ENCODE peak calls at places on chromosome 4, in nine cellular contexts. One of them, this sample, is unnamed.

GRCh38 chr4:14650127-14650526 is 352.2 kb upstream of the CPEB2 start:
- DNase-seq in CD8-positive, alpha-beta memory T cell: no peak
- DNase-seq in SK-N-SH: no peak
- DNase-seq in psoas muscle: no peak
- DNase-seq in hepatocyte: no peak
- DNase-seq in right cardiac atrium: no peak
- DNase-seq in K562: no peak
- DNase-seq in CD4-positive, alpha-beta memory T cell: no peak
- DNase-seq in AG04450: no peak
- DNase-seq in this sample: no peak

GRCh38 chr4:93764647-93765246 is 63.8 kb upstream of the ATOH1 start:
- DNase-seq in CD4-positive, alpha-beta memory T cell: no peak
- DNase-seq in CD8-positive, alpha-beta memory T cell: no peak
- DNase-seq in hepatocyte: peak; percentile 65
- DNase-seq in right cardiac atrium: no peak
- DNase-seq in psoas muscle: no peak
- DNase-seq in AG04450: peak; percentile 20
- DNase-seq in SK-N-SH: peak; percentile 33
- DNase-seq in K562: peak; percentile 24
- DNase-seq in this sample: peak; percentile 23

GRCh38 chr4:67658302-67658701 is 42.7 kb downstream of the UBA6 start:
- DNase-seq in psoas muscle: no peak
- DNase-seq in SK-N-SH: no peak
- DNase-seq in CD8-positive, alpha-beta memory T cell: no peak
- DNase-seq in CD4-positive, alpha-beta memory T cell: no peak
- DNase-seq in K562: no peak
- DNase-seq in hepatocyte: no peak
- DNase-seq in AG04450: no peak
- DNase-seq in right cardiac atrium: no peak
- DNase-seq in this sample: no peak

GRCh38 chr4:86592553-86593249 is 1.4 kb upstream of the PTPN13 start:
- DNase-seq in psoas muscle: no peak
- DNase-seq in K562: no peak
- DNase-seq in CD4-positive, alpha-beta memory T cell: no peak
- DNase-seq in SK-N-SH: no peak
- DNase-seq in right cardiac atrium: no peak
- DNase-seq in CD8-positive, alpha-beta memory T cell: no peak
- DNase-seq in hepatocyte: no peak
- DNase-seq in AG04450: no peak
- DNase-seq in this sample: no peak

GRCh38 chr4:107913283-107913899 is 18.0 kb upstream of the CYP2U1 start:
- DNase-seq in hepatocyte: peak; percentile 84
- DNase-seq in CD8-positive, alpha-beta memory T cell: no peak
- DNase-seq in right cardiac atrium: no peak
- DNase-seq in K562: peak; percentile 49
- DNase-seq in CD4-positive, alpha-beta memory T cell: peak; percentile 58
- DNase-seq in SK-N-SH: peak; percentile 36
- DNase-seq in AG04450: peak; percentile 50
- DNase-seq in psoas muscle: no peak
- DNase-seq in this sample: peak; percentile 74

GRCh38 chr4:156193800-156194199 is 240.1 kb upstream of the CTSO start:
- DNase-seq in SK-N-SH: no peak
- DNase-seq in right cardiac atrium: no peak
- DNase-seq in psoas muscle: no peak
- DNase-seq in K562: no peak
- DNase-seq in hepatocyte: no peak
- DNase-seq in CD4-positive, alpha-beta memory T cell: no peak
- DNase-seq in AG04450: peak; percentile 51
- DNase-seq in CD8-positive, alpha-beta memory T cell: no peak
- DNase-seq in this sample: peak; percentile 6

GRCh38 chr4:137968956-137969709 is 273.0 kb downstream of the SLC7A11 start:
- DNase-seq in SK-N-SH: no peak
- DNase-seq in psoas muscle: no peak
- DNase-seq in K562: peak; percentile 28
- DNase-seq in hepatocyte: no peak
- DNase-seq in right cardiac atrium: no peak
- DNase-seq in AG04450: peak; percentile 20
- DNase-seq in CD4-positive, alpha-beta memory T cell: no peak
- DNase-seq in CD8-positive, alpha-beta memory T cell: no peak
- DNase-seq in this sample: no peak

GRCh38 chr4:86547140-86547539 is 47.0 kb upstream of the PTPN13 start:
- DNase-seq in K562: no peak
- DNase-seq in CD4-positive, alpha-beta memory T cell: no peak
- DNase-seq in right cardiac atrium: peak; percentile 64
- DNase-seq in AG04450: no peak
- DNase-seq in hepatocyte: no peak
- DNase-seq in SK-N-SH: no peak
- DNase-seq in psoas muscle: peak; percentile 51
- DNase-seq in CD8-positive, alpha-beta memory T cell: no peak
- DNase-seq in this sample: no peak

GRCh38 chr4:105461221-105462041 is 12.4 kb downstream of the PPA2 start:
- DNase-seq in CD4-positive, alpha-beta memory T cell: no peak
- DNase-seq in right cardiac atrium: no peak
- DNase-seq in psoas muscle: no peak
- DNase-seq in hepatocyte: no peak
- DNase-seq in AG04450: no peak
- DNase-seq in K562: peak; percentile 32
- DNase-seq in CD8-positive, alpha-beta memory T cell: no peak
- DNase-seq in SK-N-SH: no peak
- DNase-seq in this sample: no peak

GRCh38 chr4:87543835-87544461 is 14.8 kb upstream of the SPARCL1 start:
- DNase-seq in CD4-positive, alpha-beta memory T cell: no peak
- DNase-seq in right cardiac atrium: no peak
- DNase-seq in K562: peak; percentile 14
- DNase-seq in SK-N-SH: peak; percentile 34
- DNase-seq in AG04450: no peak
- DNase-seq in CD8-positive, alpha-beta memory T cell: no peak
- DNase-seq in psoas muscle: no peak
- DNase-seq in hepatocyte: peak; percentile 61
- DNase-seq in this sample: peak; percentile 89

GRCh38 chr4:184315675-184316359 is 98.1 kb upstream of the ENPP6 start:
- DNase-seq in right cardiac atrium: no peak
- DNase-seq in psoas muscle: no peak
- DNase-seq in CD8-positive, alpha-beta memory T cell: no peak
- DNase-seq in SK-N-SH: no peak
- DNase-seq in hepatocyte: no peak
- DNase-seq in AG04450: no peak
- DNase-seq in K562: no peak
- DNase-seq in CD4-positive, alpha-beta memory T cell: no peak
- DNase-seq in this sample: no peak

GRCh38 chr4:160202802-160203201 is 1099.9 kb downstream of the RAPGEF2 start:
- DNase-seq in AG04450: no peak
- DNase-seq in SK-N-SH: no peak
- DNase-seq in CD8-positive, alpha-beta memory T cell: no peak
- DNase-seq in hepatocyte: no peak
- DNase-seq in K562: no peak
- DNase-seq in right cardiac atrium: no peak
- DNase-seq in psoas muscle: no peak
- DNase-seq in CD4-positive, alpha-beta memory T cell: no peak
- DNase-seq in this sample: no peak

GRCh38 chr4:175273995-175274753 is 356.0 kb downstream of the ADAM29 start:
- DNase-seq in CD4-positive, alpha-beta memory T cell: no peak
- DNase-seq in AG04450: no peak
- DNase-seq in hepatocyte: no peak
- DNase-seq in SK-N-SH: no peak
- DNase-seq in K562: no peak
- DNase-seq in CD8-positive, alpha-beta memory T cell: no peak
- DNase-seq in right cardiac atrium: no peak
- DNase-seq in psoas muscle: no peak
- DNase-seq in this sample: no peak

GRCh38 chr4:10336471-10336870 is 120.8 kb downstream of the ZNF518B start:
- DNase-seq in CD4-positive, alpha-beta memory T cell: no peak
- DNase-seq in hepatocyte: no peak
- DNase-seq in SK-N-SH: no peak
- DNase-seq in right cardiac atrium: no peak
- DNase-seq in psoas muscle: no peak
- DNase-seq in CD8-positive, alpha-beta memory T cell: no peak
- DNase-seq in K562: no peak
- DNase-seq in AG04450: no peak
- DNase-seq in this sample: peak; percentile 64

GRCh38 chr4:173652283-173652931 is 122.4 kb upstream of the HAND2 start:
- DNase-seq in psoas muscle: no peak
- DNase-seq in right cardiac atrium: no peak
- DNase-seq in K562: no peak
- DNase-seq in CD8-positive, alpha-beta memory T cell: no peak
- DNase-seq in SK-N-SH: no peak
- DNase-seq in CD4-positive, alpha-beta memory T cell: no peak
- DNase-seq in AG04450: no peak
- DNase-seq in hepatocyte: no peak
- DNase-seq in this sample: no peak

GRCh38 chr4:106707776-106708603 is 328.1 kb downstream of the DKK2 start:
- DNase-seq in psoas muscle: no peak
- DNase-seq in hepatocyte: no peak
- DNase-seq in right cardiac atrium: no peak
- DNase-seq in K562: no peak
- DNase-seq in SK-N-SH: no peak
- DNase-seq in AG04450: no peak
- DNase-seq in CD4-positive, alpha-beta memory T cell: no peak
- DNase-seq in CD8-positive, alpha-beta memory T cell: no peak
- DNase-seq in this sample: no peak

GRCh38 chr4:39883645-39884044 is 94.1 kb downstream of the PDS5A start:
- DNase-seq in right cardiac atrium: no peak
- DNase-seq in hepatocyte: no peak
- DNase-seq in SK-N-SH: no peak
- DNase-seq in CD8-positive, alpha-beta memory T cell: no peak
- DNase-seq in K562: no peak
- DNase-seq in AG04450: no peak
- DNase-seq in CD4-positive, alpha-beta memory T cell: no peak
- DNase-seq in psoas muscle: no peak
- DNase-seq in this sample: no peak

GRCh38 chr4:1199556-1200331 is 27.4 kb upstream of the SPON2 start:
- DNase-seq in hepatocyte: peak; percentile 2
- DNase-seq in psoas muscle: no peak
- DNase-seq in SK-N-SH: peak; percentile 23
- DNase-seq in CD4-positive, alpha-beta memory T cell: no peak
- DNase-seq in right cardiac atrium: peak; percentile 44
- DNase-seq in K562: no peak
- DNase-seq in AG04450: no peak
- DNase-seq in CD8-positive, alpha-beta memory T cell: no peak
- DNase-seq in this sample: no peak

GRCh38 chr4:1200425-1201035 is 28.1 kb upstream of the SPON2 start:
- DNase-seq in CD8-positive, alpha-beta memory T cell: peak; percentile 18
- DNase-seq in right cardiac atrium: peak; percentile 85
- DNase-seq in hepatocyte: peak; percentile 72
- DNase-seq in psoas muscle: peak; percentile 62
- DNase-seq in K562: peak; percentile 41
- DNase-seq in CD4-positive, alpha-beta memory T cell: no peak
- DNase-seq in SK-N-SH: peak; percentile 61
- DNase-seq in AG04450: peak; percentile 87
- DNase-seq in this sample: peak; percentile 96

GRCh38 chr4:1202526-1203378 is 30.4 kb upstream of the SPON2 start:
- DNase-seq in CD8-positive, alpha-beta memory T cell: no peak
- DNase-seq in AG04450: no peak
- DNase-seq in CD4-positive, alpha-beta memory T cell: no peak
- DNase-seq in SK-N-SH: peak; percentile 16
- DNase-seq in psoas muscle: no peak
- DNase-seq in K562: no peak
- DNase-seq in hepatocyte: peak; percentile 3
- DNase-seq in right cardiac atrium: peak; percentile 50
- DNase-seq in this sample: peak; percentile 4

GRCh38 chr4:1204286-1204827 is 32.0 kb upstream of the SPON2 start:
- DNase-seq in hepatocyte: no peak
- DNase-seq in CD4-positive, alpha-beta memory T cell: no peak
- DNase-seq in AG04450: no peak
- DNase-seq in K562: no peak
- DNase-seq in CD8-positive, alpha-beta memory T cell: no peak
- DNase-seq in psoas muscle: no peak
- DNase-seq in SK-N-SH: peak; percentile 27
- DNase-seq in right cardiac atrium: peak; percentile 31
- DNase-seq in this sample: peak; percentile 1

GRCh38 chr4:1201851-1202525 is 29.6 kb upstream of the SPON2 start:
- DNase-seq in CD8-positive, alpha-beta memory T cell: peak; percentile 81
- DNase-seq in hepatocyte: peak; percentile 69
- DNase-seq in CD4-positive, alpha-beta memory T cell: peak; percentile 90
- DNase-seq in right cardiac atrium: peak; percentile 71
- DNase-seq in K562: no peak
- DNase-seq in SK-N-SH: peak; percentile 20
- DNase-seq in AG04450: peak; percentile 86
- DNase-seq in psoas muscle: peak; percentile 80
- DNase-seq in this sample: peak; percentile 3
- H3K27ac ChIP-seq in CD8-positive, alpha-beta memory T cell: peak overlapping the region; percentile 81
- H3K27ac ChIP-seq in hepatocyte: peak overlapping the region; percentile 86
- H3K27ac ChIP-seq in CD4-positive, alpha-beta memory T cell: peak overlapping the region; percentile 50
- H3K27ac ChIP-seq in right cardiac atrium: no peak overlapping the region
- H3K27ac ChIP-seq in K562: no peak overlapping the region
- H3K27ac ChIP-seq in SK-N-SH: no peak overlapping the region
- H3K27ac ChIP-seq in AG04450: peak overlapping the region; percentile 98
- H3K27ac ChIP-seq in psoas muscle: no peak overlapping the region
- H3K27ac ChIP-seq in this sample: no peak overlapping the region

DNA sequence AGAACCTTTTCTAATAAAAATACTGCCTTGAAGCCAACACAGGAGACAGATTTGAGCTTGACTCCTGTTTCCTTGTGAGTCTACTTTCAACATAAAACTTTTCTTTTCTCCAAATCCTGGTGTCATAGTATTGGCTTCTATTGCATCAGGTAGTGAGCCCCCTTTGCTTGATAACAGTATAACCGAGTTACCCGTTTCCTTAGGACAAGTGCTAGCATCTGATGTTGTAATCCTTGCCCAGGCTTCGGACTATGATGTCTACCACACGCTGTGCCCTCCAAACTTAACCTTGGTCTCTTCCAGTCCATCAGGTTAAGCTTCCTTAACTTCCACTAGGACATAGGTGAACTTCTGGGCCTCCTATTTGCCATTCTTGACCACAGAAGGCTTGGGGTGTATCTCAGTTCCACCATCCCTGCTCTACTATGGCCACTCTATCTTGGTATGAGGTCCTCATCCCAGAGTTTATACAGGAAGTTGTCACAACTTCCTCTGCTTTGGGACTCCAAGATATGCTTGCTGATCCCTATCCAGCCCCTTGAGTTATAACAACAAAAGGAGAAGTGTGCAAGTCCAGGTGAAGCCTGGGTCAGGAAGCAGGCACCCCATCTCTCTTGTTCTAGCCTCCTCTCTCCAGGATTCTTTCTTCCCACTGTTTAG is 385.3 kb upstream of the INTU start:
- DNase-seq in hepatocyte: no peak
- DNase-seq in CD8-positive, alpha-beta memory T cell: no peak
- DNase-seq in psoas muscle: no peak
- DNase-seq in CD4-positive, alpha-beta memory T cell: no peak
- DNase-seq in AG04450: no peak
- DNase-seq in K562: no peak
- DNase-seq in right cardiac atrium: no peak
- DNase-seq in SK-N-SH: no peak
- DNase-seq in this sample: no peak
- H3K9me3 ChIP-seq in hepatocyte: no peaks in the 10 kb centered on the region
- H3K9me3 ChIP-seq in CD8-positive, alpha-beta memory T cell: no peaks in the 10 kb centered on the region
- H3K9me3 ChIP-seq in psoas muscle: no peaks in the 10 kb centered on the region
- H3K9me3 ChIP-seq in CD4-positive, alpha-beta memory T cell: no peaks in the 10 kb centered on the region
- H3K9me3 ChIP-seq in AG04450: no peaks in the 10 kb centered on the region
- H3K9me3 ChIP-seq in K562: no peaks in the 10 kb centered on the region
- H3K9me3 ChIP-seq in right cardiac atrium: no peaks in the 10 kb centered on the region
- H3K9me3 ChIP-seq in SK-N-SH: no peaks in the 10 kb centered on the region
- H3K9me3 ChIP-seq in this sample: no peaks in the 10 kb centered on the region

GRCh38 chr4:120923201-120923522 is 636 bp upstream of the PRDM5 start:
- DNase-seq in SK-N-SH: no peak
- DNase-seq in psoas muscle: no peak
- DNase-seq in right cardiac atrium: no peak
- DNase-seq in CD8-positive, alpha-beta memory T cell: no peak
- DNase-seq in K562: no peak
- DNase-seq in CD4-positive, alpha-beta memory T cell: no peak
- DNase-seq in AG04450: no peak
- DNase-seq in hepatocyte: no peak
- DNase-seq in this sample: no peak
- H3K27ac ChIP-seq in SK-N-SH: peak overlapping the region; percentile 61
- H3K27ac ChIP-seq in psoas muscle: peak overlapping the region; percentile 83
- H3K27ac ChIP-seq in right cardiac atrium: peak overlapping the region; percentile 86
- H3K27ac ChIP-seq in CD8-positive, alpha-beta memory T cell: no peak overlapping the region
- H3K27ac ChIP-seq in K562: no peak overlapping the region
- H3K27ac ChIP-seq in CD4-positive, alpha-beta memory T cell: no peak overlapping the region
- H3K27ac ChIP-seq in AG04450: no peak overlapping the region
- H3K27ac ChIP-seq in hepatocyte: peak overlapping the region; percentile 93
- H3K27ac ChIP-seq in this sample: peak overlapping the region; percentile 87

GRCh38 chr4:129059028-129059427 is 34.3 kb downstream of the SCLT1 start:
- DNase-seq in right cardiac atrium: no peak
- DNase-seq in AG04450: no peak
- DNase-seq in CD4-positive, alpha-beta memory T cell: no peak
- DNase-seq in hepatocyte: no peak
- DNase-seq in K562: no peak
- DNase-seq in CD8-positive, alpha-beta memory T cell: no peak
- DNase-seq in SK-N-SH: no peak
- DNase-seq in psoas muscle: no peak
- DNase-seq in this sample: no peak
- H3K9me3 ChIP-seq in right cardiac atrium: peaks cover 6% of the 10 kb centered on the region
- H3K9me3 ChIP-seq in AG04450: peaks cover 41% of the 10 kb centered on the region
- H3K9me3 ChIP-seq in CD4-positive, alpha-beta memory T cell: peaks cover 51% of the 10 kb centered on the region
- H3K9me3 ChIP-seq in hepatocyte: peaks cover 37% of the 10 kb centered on the region
- H3K9me3 ChIP-seq in K562: peaks cover 39% of the 10 kb centered on the region
- H3K9me3 ChIP-seq in CD8-positive, alpha-beta memory T cell: peaks cover 61% of the 10 kb centered on the region
- H3K9me3 ChIP-seq in SK-N-SH: peaks cover 31% of the 10 kb centered on the region
- H3K9me3 ChIP-seq in psoas muscle: peaks cover 62% of the 10 kb centered on the region
- H3K9me3 ChIP-seq in this sample: peaks cover 10% of the 10 kb centered on the region